ENCODE peak calls at places on chromosomes 16 and 17, in five cellular contexts. S is GM12878, Y is SK-N-SH, K is K562, D is HCT116. V is an unnamed sample. For H3K4me1, the result is how much of the 10 kb centered on the place peaks cover.

GRCh38 chr17:14304876-14305636 is 4.2 kb downstream of the HS3ST3B1 start:
- DNase-seq in K (peak), D (no peak), Y (no peak), S (no peak), V (no peak)

GRCh38 chr17:78774956-78775571 is 7.0 kb downstream of the CYTH1 start:
- DNase-seq in K (no peak), S (no peak), D (no peak), Y (no peak), V (no peak)

GRCh38 chr16:72763927-72764628 is 283.9 kb downstream of the ZFHX3 start:
- DNase-seq in S (peak), Y (no peak), D (no peak), K (no peak), V (no peak)

GRCh38 chr16:55638256-55638655 is 17.5 kb upstream of the SLC6A2 start:
- DNase-seq in K (no peak), Y (no peak), D (no peak), S (no peak), V (no peak)

GRCh38 chr17:45426561-45426960 is 6.1 kb downstream of the ARHGAP27 start:
- DNase-seq in S (no peak), Y (no peak), D (no peak), K (no peak), V (no peak)

GRCh38 chr17:336110-337021 is 16.2 kb downstream of the RPH3AL start:
- DNase-seq in S (no peak), D (no peak), K (no peak), Y (peak), V (no peak)

GRCh38 chr17:69235338-69236058 is 6.9 kb upstream of the ABCA10 start:
- DNase-seq in K (peak), Y (peak), S (peak), D (peak), V (peak)

GRCh38 chr17:14866266-14866665 is 398.9 kb downstream of the PMP22 start:
- DNase-seq in K (no peak), S (no peak), Y (no peak), D (no peak), V (no peak)

GRCh38 chr17:48819466-48819865 is 2.4 kb upstream of the TTLL6 start:
- DNase-seq in S (no peak), D (no peak), K (no peak), Y (no peak), V (no peak)

GRCh38 chr17:15171433-15172047 is 93.6 kb downstream of the PMP22 start:
- DNase-seq in D (peak), K (peak), Y (peak), S (no peak), V (peak)

GRCh38 chr17:44745301-44745700 is 13.5 kb upstream of the ADAM11 start:
- DNase-seq in K (peak), Y (no peak), D (no peak), S (no peak), V (no peak)

GRCh38 chr17:30235386-30236296 is at the start of gene SLC6A4:
- DNase-seq in K (no peak), S (no peak), D (no peak), Y (peak), V (no peak)

GRCh38 chr17:30243002-30243401 is 7.5 kb upstream of the SLC6A4 start:
- DNase-seq in K (no peak), D (no peak), S (no peak), Y (no peak), V (no peak)

GRCh38 chr17:81540676-81541027 is 11.5 kb downstream of the FAAP100 start:
- DNase-seq in D (no peak), K (no peak), Y (no peak), S (no peak), V (no peak)

GRCh38 chr16:51569204-51569911 is 418.3 kb upstream of the SALL1 start:
- DNase-seq in D (no peak), K (no peak), S (no peak), Y (no peak), V (no peak)

GRCh38 chr16:68081796-68082567 is 3.2 kb upstream of the NFATC3 start:
- DNase-seq in Y (no peak), S (no peak), K (no peak), D (no peak), V (no peak)
- H3K4me1 ChIP-seq in Y (under half), S (under half), K (half or more), D (under half), V (under half)

GRCh38 chr16:28136751-28137434 is 73.4 kb upstream of the GSG1L start:
- DNase-seq in D (no peak), Y (no peak), K (no peak), S (no peak), V (no peak)
- TF ChIP-seq YY1 in D (no peak), Y (no peak), K (no peak), S (no peak), V (no peak)

GRCh38 chr16:57192720-57193486 is 6.8 kb downstream of the RSPRY1 start:
- DNase-seq in K (no peak), D (no peak), S (no peak), Y (no peak), V (no peak)

GRCh38 chr16:57190136-57190535 is 4.0 kb downstream of the RSPRY1 start:
- DNase-seq in D (no peak), Y (no peak), S (no peak), K (no peak), V (no peak)

GRCh38 chr16:57194512-57194911 is 8.4 kb downstream of the RSPRY1 start:
- DNase-seq in S (no peak), D (peak), K (no peak), Y (peak), V (no peak)

GRCh38 chr16:57191056-57191536 is 5.0 kb downstream of the RSPRY1 start:
- DNase-seq in D (no peak), K (no peak), S (no peak), Y (no peak), V (no peak)

DNA sequence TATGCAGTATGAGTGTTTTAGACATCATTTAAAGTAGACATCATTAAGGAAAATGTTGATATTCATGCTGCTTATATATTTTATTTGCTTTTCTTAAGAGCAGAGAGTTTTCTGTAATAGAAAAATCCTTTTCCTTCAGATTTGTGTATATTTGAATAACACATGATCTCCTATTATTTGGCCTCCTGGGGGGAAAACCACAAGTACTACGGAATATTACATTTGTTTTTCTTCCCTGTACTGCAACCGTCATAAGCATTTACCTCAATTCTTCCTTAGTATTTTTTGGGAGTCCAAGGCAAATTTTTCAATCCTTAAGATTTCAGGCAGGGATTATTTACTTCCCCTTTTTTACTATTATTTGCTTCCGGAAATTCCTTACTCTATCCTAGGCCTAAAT is 6.0 kb downstream of the RSPRY1 start:
- DNase-seq in D (no peak), Y (no peak), S (no peak), K (no peak), V (no peak)
- H3K4me1 ChIP-seq in D (under half), Y (under half), S (under half), K (under half), V (under half)

GRCh38 chr17:1625507-1626080 is 3.0 kb downstream of the SLC43A2 start:
- DNase-seq in S (no peak), D (no peak), K (peak), Y (no peak), V (no peak)

GRCh38 chr17:1626333-1626732 is 2.3 kb downstream of the SLC43A2 start:
- DNase-seq in D (no peak), Y (no peak), K (no peak), S (no peak), V (no peak)

GRCh38 chr17:1627987-1628855 is at the start of gene SLC43A2:
- DNase-seq in K (peak), D (peak), S (no peak), Y (peak), V (peak)

GRCh38 chr17:1628856-1629646 is 417 bp upstream of the SLC43A2 start:
- DNase-seq in Y (peak), D (peak), S (no peak), K (peak), V (peak)

GRCh38 chr17:1627219-1627986 is 1.2 kb downstream of the SLC43A2 start:
- DNase-seq in K (peak), S (no peak), D (no peak), Y (no peak), V (no peak)
- TF ChIP-seq YY1 in K (peak), S (no peak), D (no peak), Y (no peak), V (no peak)

DNA sequence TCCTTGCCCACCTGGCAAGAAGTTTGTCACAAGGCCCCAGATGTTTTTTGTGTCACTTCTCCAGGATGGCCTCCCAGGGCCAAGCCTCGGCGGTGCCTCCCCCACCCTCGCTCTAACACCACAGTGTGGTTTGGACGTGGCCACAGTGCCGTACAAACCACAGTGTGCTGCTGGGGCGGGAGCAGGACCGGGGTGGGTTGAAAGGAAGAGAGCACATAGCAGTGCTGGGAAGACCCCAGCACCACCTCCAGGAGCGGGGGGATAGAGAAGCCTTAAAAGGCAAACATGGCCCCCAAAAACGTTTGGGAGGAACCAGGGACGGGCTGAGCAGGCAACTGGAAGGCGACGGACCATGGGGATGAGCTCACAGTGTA is 5.0 kb upstream of the BCL6B start:
- DNase-seq in S (no peak), K (no peak), Y (no peak), D (no peak), V (no peak)
- H3K4me1 ChIP-seq in S (under half), K (half or more), Y (under half), D (under half), V (under half)

DNA sequence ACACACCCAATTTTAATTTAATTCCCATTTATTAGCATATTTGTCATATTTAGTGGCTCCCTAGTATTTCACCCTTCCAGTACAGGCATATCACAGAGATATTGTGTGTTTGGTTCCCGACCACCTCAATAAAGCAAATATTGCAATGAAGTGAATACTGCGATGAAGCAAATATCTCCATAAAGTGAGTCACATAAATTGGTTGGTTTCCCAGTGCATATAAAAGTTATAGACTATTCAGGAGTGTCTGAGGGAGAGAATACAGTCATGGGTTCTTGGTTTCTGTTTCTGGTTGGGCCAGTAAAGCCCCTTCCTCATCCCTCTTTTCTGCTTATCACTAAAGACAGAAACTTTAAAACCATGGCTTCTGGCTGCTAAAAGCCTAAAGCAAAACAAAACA is 295.4 kb upstream of the AXIN2 start:
- DNase-seq in Y (no peak), S (no peak), D (no peak), K (no peak), V (no peak)
- TF ChIP-seq YY1 in Y (no peak), S (no peak), D (no peak), K (no peak), V (no peak)